ENCODE peak calls at places on chromosomes 1 and 21, in ten cellular contexts. E, J, I, M, C, S, F, T, W and Q are unnamed samples.

GRCh38 chr1:54324031-54324654 is 82.1 kb downstream of the SSBP3 start:
- DNase-seq in C (no peak), F (no peak), M (no peak), T (peak), J (no peak), W (peak), E (no peak), S (peak), I (peak), Q (no peak)

GRCh38 chr1:29686012-29686930 is 449.9 kb downstream of the PTPRU start:
- DNase-seq in S (peak), F (peak), E (no peak), T (peak), C (no peak), I (peak), J (no peak), M (peak), W (no peak), Q (no peak)

GRCh38 chr1:232599178-232600041 is 30.5 kb downstream of the SIPA1L2 start:
- DNase-seq in M (no peak), T (no peak), F (no peak), J (no peak), C (no peak), E (no peak), S (peak), W (peak), I (no peak), Q (no peak)

GRCh38 chr1:42822833-42823392 is 5.7 kb upstream of the SVBP start:
- DNase-seq in S (peak), T (no peak), I (no peak), M (no peak), J (no peak), F (no peak), C (no peak), W (peak), E (no peak), Q (no peak)

GRCh38 chr1:206887701-206888100 is 9.5 kb upstream of the IL24 start:
- DNase-seq in C (no peak), F (no peak), I (no peak), W (peak), J (no peak), S (no peak), M (no peak), T (no peak), E (no peak), Q (no peak)

GRCh38 chr1:37133276-37134145 is 99.2 kb upstream of the GRIK3 start:
- DNase-seq in F (no peak), C (no peak), E (no peak), J (no peak), W (no peak), T (peak), I (no peak), M (no peak), S (no peak), Q (no peak)

GRCh38 chr1:223556414-223557124 is 108.9 kb downstream of the CAPN8 start:
- DNase-seq in F (peak), T (no peak), E (no peak), C (no peak), M (no peak), W (peak), S (peak), J (no peak), I (no peak), Q (no peak)

GRCh38 chr1:26275580-26276431 is 4.1 kb upstream of the SH3BGRL3 start:
- DNase-seq in I (peak), W (peak), M (peak), E (peak), C (peak), S (peak), J (peak), T (peak), F (peak), Q (peak)

GRCh38 chr1:245209658-245210415 is 55.1 kb downstream of the KIF26B start:
- DNase-seq in F (peak), J (no peak), C (no peak), E (no peak), T (peak), M (no peak), W (no peak), I (no peak), S (peak), Q (no peak)

GRCh38 chr1:202688401-202688800 is 21.9 kb downstream of the SYT2 start:
- DNase-seq in J (no peak), W (no peak), F (no peak), S (peak), C (no peak), I (no peak), E (no peak), M (no peak), T (no peak), Q (no peak)

GRCh38 chr1:224700915-224701531 is 84.9 kb downstream of the CNIH3 start:
- DNase-seq in E (no peak), M (no peak), I (no peak), J (no peak), C (no peak), W (peak), T (no peak), F (no peak), S (peak), Q (no peak)

GRCh38 chr1:226723640-226724532 is 15.2 kb downstream of the ITPKB start:
- DNase-seq in S (peak), T (no peak), M (no peak), J (no peak), I (peak), E (no peak), F (no peak), W (peak), C (no peak), Q (no peak)

GRCh38 chr1:53616511-53616910 is 122.5 kb downstream of the GLIS1 start:
- DNase-seq in I (peak), T (peak), J (no peak), M (peak), W (no peak), E (no peak), C (no peak), F (peak), S (no peak), Q (no peak)

GRCh38 chr1:172487550-172487949 is 43.7 kb upstream of the PIGC start:
- DNase-seq in S (no peak), T (no peak), C (no peak), W (no peak), I (no peak), F (no peak), E (no peak), M (no peak), J (no peak), Q (no peak)

GRCh38 chr1:60423181-60423780 is 349.7 kb upstream of the C1orf87 start:
- DNase-seq in I (no peak), W (no peak), F (no peak), T (no peak), C (no peak), M (no peak), E (no peak), S (no peak), J (no peak), Q (no peak)

GRCh38 chr1:59029366-59029765 is 245.5 kb upstream of the JUN start:
- DNase-seq in E (no peak), W (peak), F (no peak), J (no peak), I (no peak), T (no peak), S (no peak), C (no peak), M (peak), Q (no peak)

GRCh38 chr1:89974701-89975470 is 20.0 kb upstream of the ZNF326 start:
- DNase-seq in C (no peak), T (no peak), I (no peak), E (no peak), S (peak), F (no peak), J (no peak), M (no peak), W (peak), Q (no peak)

GRCh38 chr1:61391730-61392129 is 309.4 kb downstream of the NFIA start:
- DNase-seq in I (no peak), S (no peak), M (no peak), W (no peak), T (no peak), F (no peak), C (no peak), J (no peak), E (no peak), Q (no peak)

GRCh38 chr21:44657635-44658183 is at the start of gene KRTAP12-3:
- DNase-seq in S (no peak), I (no peak), J (no peak), F (no peak), T (no peak), C (peak), M (no peak), E (peak), W (peak), Q (no peak)

GRCh38 chr1:199182151-199182843 is 543.5 kb downstream of the PTPRC start:
- DNase-seq in C (no peak), F (no peak), S (no peak), J (no peak), W (peak), I (no peak), T (no peak), E (no peak), M (no peak), Q (no peak)

GRCh38 chr1:11960710-11961109 is 19.5 kb upstream of the MFN2 start:
- DNase-seq in W (no peak), F (peak), M (no peak), C (no peak), E (no peak), I (no peak), J (peak), S (no peak), T (no peak), Q (no peak)

GRCh38 chr1:183002797-183003594 is 20.2 kb upstream of the LAMC1 start:
- DNase-seq in T (no peak), E (no peak), F (no peak), I (no peak), J (no peak), C (no peak), W (peak), S (peak), M (no peak), Q (no peak)

GRCh38 chr1:67489643-67490042 is 59.4 kb upstream of the SERBP1 start:
- DNase-seq in J (no peak), E (no peak), I (no peak), C (no peak), S (peak), F (no peak), T (no peak), M (no peak), W (peak), Q (no peak)

GRCh38 chr1:180235077-180235501 is 5.0 kb downstream of the LHX4 start:
- DNase-seq in F (no peak), I (peak), J (no peak), C (no peak), T (no peak), S (no peak), W (no peak), E (no peak), M (no peak), Q (no peak)

GRCh38 chr1:94929816-94930215 is 2.9 kb upstream of the CNN3 start:
- DNase-seq in T (no peak), I (no peak), F (no peak), C (no peak), M (no peak), J (no peak), W (no peak), E (no peak), S (no peak), Q (no peak)

GRCh38 chr1:94927405-94928175 is 680 bp upstream of the CNN3 start:
- DNase-seq in M (no peak), C (no peak), E (no peak), I (no peak), S (peak), J (no peak), F (no peak), T (peak), W (peak), Q (no peak)

GRCh38 chr1:94929351-94929814 is 2.5 kb upstream of the CNN3 start:
- DNase-seq in I (no peak), W (no peak), C (no peak), J (no peak), E (no peak), T (no peak), M (no peak), S (no peak), F (no peak), Q (no peak)

GRCh38 chr1:94926915-94927404 is at the start of gene CNN3:
- DNase-seq in M (peak), I (peak), C (peak), T (peak), F (peak), W (peak), S (peak), E (peak), J (peak), Q (peak)

GRCh38 chr1:94928293-94928939 is 1.5 kb upstream of the CNN3 start:
- DNase-seq in E (no peak), C (no peak), T (no peak), W (no peak), I (no peak), F (no peak), J (no peak), S (no peak), M (no peak), Q (no peak)
- H3K27ac ChIP-seq in E (no peak), C (no peak), T (peak), W (peak), I (peak), F (peak), J (peak), S (no peak), M (peak), Q (no peak)

GRCh38 chr1:64845831-64846425 is 101.1 kb downstream of the RAVER2 start:
- DNase-seq in S (no peak), J (no peak), F (no peak), E (no peak), I (no peak), C (no peak), M (no peak), W (no peak), T (no peak), Q (no peak)
- H3K27ac ChIP-seq in S (no peak), J (no peak), F (no peak), E (no peak), I (no peak), C (no peak), M (no peak), W (no peak), T (no peak), Q (no peak)

GRCh38 chr1:200974711-200975110 is 48.8 kb downstream of the KIF21B start:
- DNase-seq in C (no peak), I (no peak), W (no peak), T (no peak), S (no peak), M (no peak), E (no peak), F (no peak), J (no peak), Q (no peak)

GRCh38 chr1:200976634-200977033 is 46.9 kb downstream of the KIF21B start:
- DNase-seq in S (no peak), C (no peak), I (no peak), E (no peak), M (no peak), J (peak), T (no peak), W (no peak), F (no peak), Q (no peak)

GRCh38 chr1:200979574-200980451 is 43.7 kb downstream of the KIF21B start:
- DNase-seq in M (no peak), C (peak), J (peak), E (peak), W (no peak), I (no peak), S (peak), T (no peak), F (no peak), Q (no peak)

GRCh38 chr1:200975458-200975857 is 48.1 kb downstream of the KIF21B start:
- DNase-seq in I (no peak), E (no peak), W (no peak), J (no peak), C (no peak), M (no peak), S (no peak), F (no peak), T (no peak), Q (no peak)

GRCh38 chr1:200977071-200977754 is 46.3 kb downstream of the KIF21B start:
- DNase-seq in C (no peak), F (no peak), E (no peak), I (no peak), T (no peak), M (no peak), J (no peak), W (no peak), S (no peak), Q (no peak)
- H3K27ac ChIP-seq in C (no peak), F (no peak), E (no peak), I (no peak), T (no peak), M (no peak), J (no peak), W (no peak), S (no peak), Q (no peak)

GRCh38 chr1:160116277-160117147 is 953 bp downstream of the ATP1A2 start:
- DNase-seq in E (no peak), T (no peak), J (no peak), M (no peak), C (no peak), S (peak), W (peak), F (no peak), I (no peak), Q (peak)
- H3K27ac ChIP-seq in E (no peak), T (peak), J (no peak), M (peak), C (no peak), S (no peak), W (no peak), F (no peak), I (peak), Q (peak)

GRCh38 chr1:151680812-151681211 is 35.8 kb downstream of the CELF3 start:
- DNase-seq in T (no peak), E (no peak), S (peak), C (no peak), W (peak), F (no peak), M (no peak), I (no peak), J (no peak), Q (peak)
- H3K27ac ChIP-seq in T (no peak), E (no peak), S (peak), C (no peak), W (peak), F (no peak), M (peak), I (peak), J (no peak), Q (peak)

GRCh38 chr1:204894606-204895005 is 23.9 kb downstream of the NFASC start:
- DNase-seq in T (no peak), E (no peak), I (no peak), M (no peak), F (no peak), W (no peak), C (no peak), J (no peak), S (peak), Q (no peak)

GRCh38 chr1:204900721-204901120 is 30.1 kb downstream of the NFASC start:
- DNase-seq in T (no peak), S (no peak), I (no peak), E (no peak), M (no peak), C (no peak), W (no peak), J (no peak), F (no peak), Q (no peak)

GRCh38 chr1:204894031-204894430 is 23.4 kb downstream of the NFASC start:
- DNase-seq in M (no peak), E (no peak), W (no peak), S (peak), T (no peak), I (no peak), C (no peak), J (no peak), F (no peak), Q (no peak)

GRCh38 chr1:204896023-204896422 is 25.4 kb downstream of the NFASC start:
- DNase-seq in I (no peak), T (no peak), C (no peak), S (no peak), M (no peak), E (no peak), J (no peak), W (no peak), F (no peak), Q (no peak)

DNA sequence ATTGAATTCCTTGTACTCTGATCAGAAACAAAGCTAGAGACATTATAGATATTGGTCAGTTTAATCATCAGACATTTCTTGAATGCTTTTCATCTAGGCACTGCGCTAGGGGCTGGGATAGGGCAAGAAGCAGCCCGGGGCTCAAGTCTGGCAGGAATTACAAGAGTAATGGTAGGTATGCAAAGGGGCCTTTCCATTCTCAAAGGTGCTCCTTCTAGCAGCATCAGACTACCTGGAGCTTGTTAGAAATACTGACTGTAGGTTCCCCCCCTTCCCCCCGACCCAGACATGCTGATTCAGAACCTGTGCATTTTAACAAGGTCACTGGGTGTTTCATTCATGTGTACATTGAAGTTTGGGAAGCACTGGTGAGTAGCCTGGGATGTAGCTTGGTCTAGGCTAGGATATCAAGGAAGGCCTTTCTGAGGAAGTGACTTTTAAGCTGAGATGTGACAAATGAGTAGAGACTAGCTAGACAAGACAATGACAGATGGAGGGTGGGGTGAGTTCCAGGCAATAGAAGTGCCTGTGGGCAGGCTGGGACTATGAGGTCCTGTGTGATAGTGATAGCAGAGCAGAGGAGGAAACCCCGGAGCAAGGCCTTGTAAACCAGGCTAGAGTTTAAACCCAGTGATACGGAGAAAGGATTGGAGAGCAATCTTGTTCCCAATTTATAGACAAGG is 26.3 kb downstream of the NFASC start:
- DNase-seq in C (no peak), T (no peak), I (no peak), E (no peak), M (no peak), S (no peak), J (no peak), W (no peak), F (no peak), Q (no peak)
- H3K27ac ChIP-seq in C (no peak), T (peak), I (no peak), E (no peak), M (no peak), S (no peak), J (no peak), W (no peak), F (no peak), Q (no peak)